ENCODE peak calls at places on chromosomes 3 and 15, in four cellular contexts. B is ovary; W is left ventricle myocardium inferior; N is CD8-positive, alpha-beta memory T cell. T is an unnamed sample. For H3K4me1, the result is how much of the 10 kb centered on the place peaks cover.

GRCh38 chr3:24433838-24434591 is 60.6 kb downstream of the THRB start:
- DNase-seq in B (no peak), W (no peak), N (no peak), T (no peak)

GRCh38 chr3:197951392-197951990 is 1.5 kb downstream of the RPL35A start:
- DNase-seq in B (no peak), W (no peak), N (no peak), T (no peak)

GRCh38 chr3:44991326-44991725 is 15.3 kb downstream of the EXOSC7 start:
- DNase-seq in B (no peak), W (no peak), N (no peak), T (no peak)

GRCh38 chr3:39671116-39671515 is 138.3 kb upstream of the MYRIP start:
- DNase-seq in B (no peak), W (no peak), N (no peak), T (no peak)

GRCh38 chr3:168885028-168885427 is 778.5 kb downstream of the MECOM start:
- DNase-seq in B (no peak), W (no peak), N (no peak), T (no peak)

GRCh38 chr3:36923981-36924747 is 20.7 kb downstream of the TRANK1 start:
- DNase-seq in B (no peak), W (no peak), N (no peak), T (no peak)

GRCh38 chr15:66952756-66953522 is 112.5 kb upstream of the SMAD3 start:
- DNase-seq in B (no peak), W (no peak), N (no peak), T (no peak)

GRCh38 chr3:167653750-167654149 is at the start of gene WDR49:
- DNase-seq in B (no peak), W (no peak), N (no peak), T (no peak)

GRCh38 chr3:32347286-32348125 is 44.1 kb upstream of the CMTM7 start:
- DNase-seq in B (no peak), W (peak), N (no peak), T (no peak)

GRCh38 chr15:48447657-48448056 is 116.4 kb downstream of the DUT start:
- DNase-seq in B (no peak), W (no peak), N (no peak), T (no peak)

GRCh38 chr3:95228416-95228815 is 1165.6 kb downstream of the NSUN3 start:
- DNase-seq in B (no peak), W (no peak), N (no peak), T (no peak)

GRCh38 chr3:188978772-188979171 is 193.0 kb upstream of the TPRG1 start:
- DNase-seq in B (peak), W (no peak), N (no peak), T (peak)

GRCh38 chr15:99582508-99582960 is 16.8 kb downstream of the MEF2A start:
- DNase-seq in B (no peak), W (no peak), N (no peak), T (no peak)

GRCh38 chr3:186519021-186519658 is 25.0 kb downstream of the CRYGS start:
- DNase-seq in B (no peak), W (no peak), N (peak), T (no peak)

GRCh38 chr3:46564190-46565112 is 1.7 kb downstream of the LRRC2 start:
- DNase-seq in B (no peak), W (peak), N (no peak), T (no peak)
- H3K27ac ChIP-seq in B (peak), W (peak), N (no peak), T (no peak)

DNA sequence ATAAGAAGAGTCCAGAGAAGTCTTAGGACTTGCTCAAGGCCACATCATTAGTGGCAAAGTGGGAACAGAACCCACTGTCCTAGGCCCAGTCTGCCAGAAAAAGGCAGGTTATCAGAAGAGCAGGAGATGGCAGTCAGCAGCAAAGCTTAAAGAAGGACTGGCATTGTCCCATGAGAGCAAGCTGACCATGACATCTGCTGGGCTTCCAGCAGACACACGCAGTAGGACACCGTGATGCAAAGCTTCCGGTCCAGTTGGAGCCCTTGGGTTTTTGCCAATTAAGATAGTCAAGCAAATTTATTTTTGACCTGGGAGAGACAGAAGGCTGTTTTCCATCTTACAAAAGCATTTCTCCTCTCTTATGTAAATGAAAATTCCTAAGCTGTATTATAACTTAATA is 42.1 kb downstream of the ZBTB38 start:
- DNase-seq in B (peak), W (peak), N (no peak), T (no peak)
- H3K4me1 ChIP-seq in B (under half), W (half or more), N (half or more), T (under half)

DNA sequence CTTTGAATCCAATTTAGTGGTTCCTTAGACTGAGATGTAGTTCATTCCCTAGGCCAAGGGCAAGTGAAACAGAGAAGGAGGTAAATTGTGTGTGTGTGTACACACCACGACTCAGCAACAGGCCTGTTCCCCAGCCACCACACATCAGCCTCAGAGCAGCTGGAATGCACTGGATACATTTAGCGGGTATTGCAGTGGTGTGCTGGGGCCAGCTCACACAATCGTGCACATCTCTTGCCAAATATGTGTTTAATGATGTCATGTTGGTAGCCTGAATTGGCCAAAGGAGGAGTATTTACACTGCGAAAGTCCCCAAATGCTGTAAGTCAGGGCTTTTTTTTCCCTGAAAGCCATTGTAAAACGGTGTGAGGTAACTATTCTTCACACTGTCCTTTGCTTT is 82.3 kb downstream of the RBPMS2 start:
- DNase-seq in B (no peak), W (no peak), N (no peak), T (peak)
- H3K4me3 ChIP-seq in B (no peak), W (peak), N (no peak), T (no peak)

DNA sequence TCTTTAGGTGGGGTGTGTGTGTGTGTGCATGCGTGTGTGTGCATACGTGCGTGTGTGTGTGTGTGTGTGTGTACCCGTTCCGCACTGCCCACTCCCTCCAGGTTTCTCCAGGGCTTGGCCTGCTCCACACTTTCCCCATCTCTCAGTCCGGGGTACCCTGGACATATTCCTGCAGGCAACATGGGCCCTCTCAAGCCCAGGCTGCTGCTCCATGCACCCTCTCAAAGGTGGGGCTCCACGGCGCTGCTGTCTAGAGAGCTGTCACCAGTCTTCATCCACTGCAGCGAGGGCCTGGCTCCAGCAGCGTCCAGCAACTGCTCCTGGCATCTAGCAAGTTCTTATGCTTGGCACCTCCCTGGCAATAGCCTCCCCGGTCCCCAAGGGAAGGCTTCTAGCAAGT is 86.1 kb downstream of the ATP10A start:
- DNase-seq in B (no peak), W (no peak), N (no peak), T (no peak)
- H3K27ac ChIP-seq in B (no peak), W (no peak), N (no peak), T (peak)

GRCh38 chr3:18355819-18356218 is 69.3 kb downstream of the SATB1 start:
- DNase-seq in B (no peak), W (no peak), N (no peak), T (no peak)

GRCh38 chr3:18357747-18358146 is 67.4 kb downstream of the SATB1 start:
- DNase-seq in B (no peak), W (no peak), N (no peak), T (no peak)

GRCh38 chr3:18351069-18351628 is 74.0 kb downstream of the SATB1 start:
- DNase-seq in B (no peak), W (no peak), N (no peak), T (peak)

GRCh38 chr3:18351823-18352744 is 73.1 kb downstream of the SATB1 start:
- DNase-seq in B (no peak), W (no peak), N (no peak), T (no peak)

GRCh38 chr3:18354706-18355105 is 70.4 kb downstream of the SATB1 start:
- DNase-seq in B (no peak), W (no peak), N (no peak), T (no peak)
- H3K4me1 ChIP-seq in B (under half), W (under half), N (under half), T (under half)

DNA sequence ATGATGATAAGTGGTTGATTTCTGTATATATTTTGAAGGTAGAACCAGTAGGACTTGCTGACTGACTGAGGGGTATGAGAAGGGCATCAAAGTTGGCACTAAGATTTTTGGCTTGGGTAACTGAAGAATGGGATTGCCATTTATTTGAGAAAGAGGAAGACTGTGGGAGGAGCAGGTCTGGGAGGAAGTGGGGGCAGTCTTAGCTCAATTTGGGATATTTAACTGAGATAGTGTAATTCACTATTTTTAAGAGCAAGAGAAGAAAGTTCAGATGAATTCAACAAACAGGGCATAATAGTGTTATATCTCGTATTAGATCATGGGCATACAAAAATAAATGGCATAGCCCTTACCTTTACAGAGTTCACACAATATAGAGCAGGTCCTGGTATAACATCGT is 1.7 kb downstream of the BUB1B start:
- DNase-seq in B (no peak), W (no peak), N (no peak), T (no peak)
- H3K4me3 ChIP-seq in B (no peak), W (no peak), N (no peak), T (no peak)

GRCh38 chr3:99639579-99639978 is 1.2 kb downstream of the COL8A1 start:
- DNase-seq in B (no peak), W (no peak), N (no peak), T (no peak)

GRCh38 chr3:99641984-99642383 is 3.6 kb downstream of the COL8A1 start:
- DNase-seq in B (no peak), W (no peak), N (no peak), T (no peak)

GRCh38 chr3:99638244-99638948 is at the start of gene COL8A1:
- DNase-seq in B (peak), W (peak), N (no peak), T (peak)

GRCh38 chr3:99641480-99641879 is 3.1 kb downstream of the COL8A1 start:
- DNase-seq in B (no peak), W (no peak), N (no peak), T (no peak)

DNA sequence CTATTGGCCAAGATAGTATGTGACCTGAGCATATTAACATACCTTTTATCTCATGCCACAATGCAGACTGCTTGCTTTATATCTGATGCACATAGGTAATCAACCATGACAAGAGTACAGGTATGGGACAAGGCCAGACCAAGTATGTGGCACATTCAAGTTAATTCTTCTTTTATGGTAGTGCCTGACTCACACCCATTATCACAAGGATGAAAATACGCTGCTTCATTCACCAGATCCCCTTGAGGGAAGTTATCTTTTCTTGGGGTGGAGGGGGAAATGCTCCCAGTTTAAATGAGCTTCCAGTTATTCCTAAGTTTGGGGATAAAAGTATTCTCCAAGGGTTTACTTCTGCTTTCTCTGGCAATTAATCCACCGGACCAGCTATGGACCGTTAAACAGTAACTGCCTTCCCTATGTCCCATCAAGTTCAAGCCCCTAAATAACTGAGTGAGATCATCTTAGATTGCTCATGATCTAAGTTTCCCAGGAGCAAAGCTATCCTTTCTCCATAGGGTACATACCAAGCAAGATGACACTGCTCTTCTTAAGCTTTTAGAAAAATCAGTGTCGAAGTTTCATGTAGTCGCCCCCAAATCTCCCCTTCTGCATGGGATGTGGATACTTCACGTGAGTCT is 1.9 kb downstream of the COL8A1 start:
- DNase-seq in B (no peak), W (no peak), N (no peak), T (no peak)
- H3K27ac ChIP-seq in B (no peak), W (peak), N (no peak), T (peak)

DNA sequence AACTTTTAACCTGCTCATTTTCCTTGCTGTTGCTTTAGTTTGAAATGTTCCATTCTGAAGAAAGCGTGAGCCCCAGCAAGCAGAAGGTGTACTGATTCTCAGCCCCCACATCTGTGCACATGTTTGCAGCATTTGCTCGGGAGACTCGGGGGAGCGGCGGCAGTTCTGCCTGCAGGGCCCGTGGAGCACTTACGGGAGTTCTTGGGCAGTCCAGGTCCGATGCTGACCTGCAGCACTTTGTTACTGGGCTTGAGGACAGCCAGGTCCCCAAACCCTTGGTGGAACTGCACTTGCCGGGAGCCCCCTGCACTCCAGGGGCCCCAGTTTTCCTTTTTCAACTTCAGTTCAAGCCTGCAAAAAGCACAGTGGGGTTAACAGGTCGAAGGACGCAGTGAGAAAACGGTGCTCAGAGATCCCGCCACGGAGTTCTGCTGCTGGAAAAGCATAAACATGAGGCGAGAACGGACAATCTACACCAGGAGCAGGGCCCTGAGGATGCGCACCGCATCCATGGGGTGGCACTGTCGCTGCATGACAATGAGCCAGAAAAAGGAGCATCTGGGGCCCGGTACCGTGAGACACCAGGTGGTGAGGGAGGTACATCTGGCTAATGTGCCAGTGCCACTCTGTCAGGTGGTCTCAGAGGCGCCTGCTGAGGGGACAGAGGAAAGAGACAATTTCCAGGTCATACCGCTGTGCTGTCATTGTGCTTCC is 45.6 kb upstream of the LDHAL6B start:
- DNase-seq in B (no peak), W (no peak), N (no peak), T (no peak)
- H3K4me1 ChIP-seq in B (under half), W (under half), N (under half), T (under half)

DNA sequence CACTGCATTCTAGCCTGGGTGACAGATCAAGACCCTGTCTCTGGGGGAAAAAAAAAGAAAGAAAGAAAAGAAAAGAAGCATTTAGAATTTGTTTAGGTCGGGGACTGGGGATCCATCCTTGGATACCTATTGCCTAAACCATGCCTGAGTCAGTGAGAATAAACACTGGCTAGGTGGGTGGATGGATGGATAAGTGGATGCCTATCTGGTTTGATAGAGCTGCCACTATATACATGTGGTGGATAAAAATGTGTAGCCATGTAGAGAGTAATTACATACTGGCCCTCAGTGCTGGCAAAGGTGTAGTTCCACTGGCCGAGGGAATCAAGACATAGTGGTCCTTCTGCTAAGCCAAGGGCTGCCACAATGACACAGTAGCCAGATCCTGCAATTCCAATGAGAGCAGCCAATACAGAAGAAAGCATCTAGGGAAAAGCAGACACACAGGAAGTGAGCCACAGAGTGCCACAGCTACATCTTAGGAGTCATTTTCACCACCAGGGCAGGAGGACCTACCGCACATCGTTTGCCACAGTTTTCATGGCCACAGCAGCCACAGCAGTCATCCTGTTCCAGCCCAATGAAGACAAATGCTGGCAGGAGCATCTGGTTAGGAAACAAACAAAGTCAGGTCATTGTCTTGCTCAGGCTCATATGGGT is 2.2 kb downstream of the TM4SF1 start:
- DNase-seq in B (no peak), W (no peak), N (no peak), T (no peak)
- H3K4me3 ChIP-seq in B (no peak), W (peak), N (no peak), T (peak)

DNA sequence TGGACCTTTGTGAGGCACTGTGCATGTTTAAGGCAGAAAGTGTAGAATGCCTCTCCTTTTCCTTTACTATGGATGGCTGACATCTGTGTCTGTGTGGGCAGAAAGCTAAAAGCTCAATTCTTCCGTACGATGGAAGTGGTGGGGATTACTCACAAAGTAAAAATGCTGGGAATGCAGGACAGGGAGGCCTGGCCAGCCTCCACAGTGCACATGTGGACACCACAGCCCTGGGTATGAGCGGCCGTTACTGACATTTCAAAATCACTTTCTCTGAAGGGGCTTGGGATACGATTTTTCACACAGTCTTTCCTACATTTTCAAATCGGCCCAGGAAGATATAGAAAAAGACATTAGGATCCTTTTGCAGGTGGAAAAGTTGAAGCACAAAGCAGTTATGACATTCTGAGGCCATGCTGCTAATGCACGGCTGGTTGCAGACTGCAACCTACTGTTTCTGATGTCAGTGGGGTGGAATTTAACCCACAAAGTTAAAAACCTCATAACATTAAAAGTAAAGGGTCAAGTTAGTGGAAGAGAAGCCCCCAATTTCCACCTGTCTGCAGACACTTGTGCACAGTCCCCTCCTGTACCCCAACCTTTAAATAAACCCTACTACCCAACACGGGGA is 27.9 kb downstream of the EHD4 start:
- DNase-seq in B (peak), W (peak), N (no peak), T (peak)
- H3K27ac ChIP-seq in B (no peak), W (peak), N (no peak), T (peak)

T was measured in aorta.